ENCODE peak calls at places on chromosomes 1 and 21, in five cellular contexts. A is stimulated activated CD8-positive, alpha-beta memory T cell treated with anti-CD3 and anti-CD28 coated beads, Interleukin-15, amount 100 ng/mL, for 24 hours; E is GM23338; O is PC-3; Q is EH. S is an unnamed sample.

GRCh38 chr1:158078569-158079080 is 85.2 kb downstream of the KIRREL1 start:
- DNase-seq in A (no peak), E (no peak), O (no peak), Q (no peak), S (no peak)

GRCh38 chr1:93435443-93435842 is 12.5 kb upstream of the FNBP1L start:
- DNase-seq in A (no peak), E (no peak), O (no peak), Q (no peak), S (no peak)

GRCh38 chr1:50861742-50862141 is 98.3 kb downstream of the FAF1 start:
- DNase-seq in A (no peak), E (no peak), O (peak), Q (peak), S (no peak)

GRCh38 chr21:33395866-33396265 is 7.3 kb upstream of the IFNGR2 start:
- DNase-seq in A (no peak), E (no peak), O (no peak), Q (peak), S (no peak)

GRCh38 chr1:225827076-225827475 is 17.2 kb downstream of the EPHX1 start:
- DNase-seq in A (no peak), E (no peak), O (no peak), Q (no peak), S (no peak)

GRCh38 chr1:7752512-7753417 is 18.3 kb upstream of the VAMP3 start:
- DNase-seq in A (no peak), E (peak), O (peak), Q (peak), S (peak)

GRCh38 chr1:70509996-70510876 is 99.2 kb downstream of the CTH start:
- DNase-seq in A (no peak), E (peak), O (peak), Q (peak), S (peak)

GRCh38 chr1:114342376-114342775 is 168.6 kb downstream of the TRIM33 start:
- DNase-seq in A (no peak), E (no peak), O (peak), Q (no peak), S (no peak)

GRCh38 chr1:217780993-217781392 is 149.8 kb downstream of the SPATA17 start:
- DNase-seq in A (no peak), E (no peak), O (peak), Q (no peak), S (no peak)

GRCh38 chr1:184050631-184051030 is 899 bp upstream of the TSEN15 start:
- DNase-seq in A (no peak), E (no peak), O (no peak), Q (peak), S (no peak)

GRCh38 chr1:10606070-10606469 is 131.3 kb downstream of the PEX14 start:
- DNase-seq in A (no peak), E (no peak), O (no peak), Q (no peak), S (no peak)

GRCh38 chr1:30410153-30410851 is 313.1 kb downstream of the MATN1 start:
- DNase-seq in A (no peak), E (no peak), O (no peak), Q (no peak), S (no peak)